ENCODE peak calls at places on chromosomes 5 and 9, in five cellular contexts. A is ELF-1, K is dermis blood vessel endothelial cell, Z is NCI-H146, J is H9. M is an unnamed sample.

GRCh38 chr5:36482812-36483211 is 123.6 kb upstream of the SLC1A3 start:
- DNase-seq in A (no peak), Z (no peak), J (no peak), K (no peak), M (no peak)

GRCh38 chr5:1540831-1541661 is 17.3 kb upstream of the LPCAT1 start:
- DNase-seq in J (no peak), K (no peak), A (no peak), Z (no peak), M (no peak)

GRCh38 chr5:130549884-130550552 is 615.0 kb downstream of the HINT1 start:
- DNase-seq in J (no peak), K (peak), Z (no peak), A (no peak), M (no peak)

GRCh38 chr9:6930827-6931226 is 173.1 kb downstream of the KDM4C start:
- DNase-seq in J (no peak), Z (no peak), A (no peak), K (no peak), M (no peak)

GRCh38 chr9:110919609-110920008 is 118.7 kb downstream of the LPAR1 start:
- DNase-seq in J (no peak), Z (no peak), K (no peak), A (no peak), M (no peak)

GRCh38 chr5:33238826-33239670 is 201.7 kb upstream of the TARS1 start:
- DNase-seq in K (peak), A (no peak), Z (no peak), J (no peak), M (no peak)

GRCh38 chr9:133856798-133857197 is 118.6 kb upstream of the SARDH start:
- DNase-seq in J (no peak), K (no peak), Z (no peak), A (no peak), M (no peak)

GRCh38 chr9:132311978-132312377 is 42.8 kb downstream of the SETX start:
- DNase-seq in K (no peak), A (no peak), Z (no peak), J (no peak), M (no peak)

GRCh38 chr5:96321371-96321770 is 111.7 kb downstream of the PCSK1 start:
- DNase-seq in J (no peak), K (no peak), Z (no peak), A (no peak), M (no peak)

GRCh38 chr9:133973111-133973790 is 18.9 kb downstream of the VAV2 start:
- DNase-seq in A (no peak), J (no peak), K (no peak), Z (no peak), M (no peak)

GRCh38 chr5:143434261-143435206 is 31.0 kb upstream of the NR3C1 start:
- DNase-seq in K (no peak), A (no peak), J (no peak), Z (peak), M (no peak)

GRCh38 chr9:92325991-92326500 is 293 bp downstream of the CENPP start:
- DNase-seq in A (no peak), K (peak), Z (peak), J (no peak), M (no peak)

GRCh38 chr9:121399883-121400607 is 30.0 kb upstream of the STOM start:
- DNase-seq in J (no peak), K (peak), Z (peak), A (peak), M (peak)

GRCh38 chr9:113516840-113517577 is 53.5 kb downstream of the RGS3 start:
- DNase-seq in A (no peak), Z (no peak), K (no peak), J (no peak), M (no peak)

GRCh38 chr9:706606-707451 is 134.7 kb upstream of the DMRT1 start:
- DNase-seq in K (peak), A (peak), J (peak), Z (no peak), M (peak)

GRCh38 chr5:34550255-34550654 is 105.9 kb upstream of the RAI14 start:
- DNase-seq in K (no peak), J (no peak), Z (no peak), A (no peak), M (no peak)

GRCh38 chr9:110095238-110095637 is 112.7 kb downstream of the C9orf152 start:
- DNase-seq in J (no peak), A (no peak), K (no peak), Z (no peak), M (no peak)

GRCh38 chr5:67153292-67153691 is 43.3 kb downstream of the CD180 start:
- DNase-seq in Z (no peak), A (no peak), K (no peak), J (no peak), M (no peak)

GRCh38 chr5:157464518-157465171 is 4.6 kb downstream of the NIPAL4 start:
- DNase-seq in K (peak), J (no peak), A (peak), Z (no peak), M (peak)

GRCh38 chr5:922041-922744 is 29.5 kb downstream of the TRIP13 start:
- DNase-seq in J (no peak), Z (no peak), K (no peak), A (no peak), M (no peak)

GRCh38 chr5:159581502-159582249 is 251.4 kb upstream of the IL12B start:
- DNase-seq in J (no peak), K (no peak), A (peak), Z (no peak), M (peak)

GRCh38 chr5:16464664-16465543 is 696 bp downstream of the ZNF622 start:
- DNase-seq in A (no peak), K (peak), Z (no peak), J (no peak), M (peak)

GRCh38 chr5:1510631-1511030 is 13.1 kb downstream of the LPCAT1 start:
- DNase-seq in K (no peak), Z (no peak), J (no peak), A (no peak), M (no peak)

GRCh38 chr5:172868436-172868923 is 34.4 kb downstream of the ERGIC1 start:
- DNase-seq in J (no peak), A (no peak), Z (no peak), K (peak), M (no peak)

GRCh38 chr5:119409235-119409815 is 43.0 kb upstream of the HSD17B4 start:
- DNase-seq in J (no peak), K (peak), A (no peak), Z (no peak), M (no peak)

GRCh38 chr5:124302504-124302903 is 443.9 kb downstream of the ZNF608 start:
- DNase-seq in A (no peak), K (no peak), Z (no peak), J (no peak), M (no peak)

GRCh38 chr9:87816041-87816440 is 66.6 kb upstream of the SPATA31E1 start:
- DNase-seq in A (no peak), J (no peak), K (peak), Z (no peak), M (no peak)

GRCh38 chr9:84024041-84024575 is 43.5 kb downstream of the RMI1 start:
- DNase-seq in Z (no peak), K (no peak), A (no peak), J (no peak), M (no peak)

GRCh38 chr5:146785065-146785464 is 93.5 kb downstream of the PPP2R2B start:
- DNase-seq in Z (no peak), K (no peak), J (no peak), A (no peak), M (no peak)

GRCh38 chr9:129336130-129336528 is 158.1 kb upstream of the IER5L start:
- DNase-seq in J (no peak), K (no peak), A (no peak), Z (no peak), M (peak)

GRCh38 chr5:177100714-177101121 is 14.0 kb downstream of the FGFR4 start:
- DNase-seq in A (no peak), J (no peak), Z (no peak), K (no peak), M (no peak)

GRCh38 chr9:130051855-130052254 is 1.9 kb upstream of the GPR107 start:
- DNase-seq in Z (no peak), A (no peak), J (no peak), K (no peak), M (no peak)

GRCh38 chr5:142475102-142475501 is 150.3 kb upstream of the SPRY4 start:
- DNase-seq in Z (no peak), K (no peak), A (peak), J (peak), M (peak)

GRCh38 chr5:88770290-88771257 is 112.4 kb downstream of the MEF2C start:
- DNase-seq in K (peak), A (no peak), Z (no peak), J (no peak), M (no peak)

GRCh38 chr9:113523421-113524141 is 60.1 kb downstream of the RGS3 start:
- DNase-seq in A (no peak), Z (no peak), J (no peak), K (peak), M (no peak)